ENCODE peak calls at places on chromosomes 13 and 19, in five cellular contexts. Y is endodermal cell, F is breast epithelium, D is vagina, Q is brain microvascular endothelial cell. M is an unnamed sample. For H3K27me3, the result is how much of the 10 kb centered on the place peaks cover.

GRCh38 chr19:6663236-6664187 is 6.4 kb downstream of the TNFSF14 start:
- DNase-seq in Q (no peak), Y (no peak), F (no peak), D (no peak), M (no peak)

GRCh38 chr19:16328824-16329482 is 4.3 kb downstream of the KLF2 start:
- DNase-seq in F (no peak), Y (no peak), Q (no peak), D (no peak), M (no peak)

GRCh38 chr19:292951-293350 is 1.7 kb upstream of the PLPP2 start:
- DNase-seq in Q (no peak), F (no peak), D (no peak), Y (peak), M (no peak)

GRCh38 chr19:7986321-7987083 is 18.9 kb downstream of the ELAVL1 start:
- DNase-seq in Y (no peak), Q (peak), F (no peak), D (no peak), M (no peak)

GRCh38 chr13:33411312-33411711 is 125.8 kb upstream of the STARD13 start:
- DNase-seq in Y (no peak), F (no peak), Q (no peak), D (no peak), M (peak)

GRCh38 chr13:62162860-62163259 is 747.2 kb upstream of the PCDH20 start:
- DNase-seq in Q (no peak), F (no peak), Y (no peak), D (no peak), M (no peak)

GRCh38 chr19:39031368-39032163 is 783 bp downstream of the FBXO27 start:
- DNase-seq in F (peak), D (peak), Y (peak), Q (peak), M (peak)

GRCh38 chr13:40666905-40667621 is 622 bp upstream of the FOXO1 start:
- DNase-seq in Q (no peak), D (no peak), Y (peak), F (peak), M (peak)

GRCh38 chr19:41994521-41994971 is 516 bp upstream of the ATP1A3 start:
- DNase-seq in Q (no peak), F (no peak), D (no peak), Y (no peak), M (peak)

GRCh38 chr19:41995959-41996797 is 2.1 kb upstream of the ATP1A3 start:
- DNase-seq in D (no peak), Y (peak), Q (no peak), F (no peak), M (peak)

GRCh38 chr19:41994994-41995958 is 1.2 kb upstream of the ATP1A3 start:
- DNase-seq in D (no peak), F (no peak), Y (no peak), Q (no peak), M (peak)

GRCh38 chr19:41991025-41991424 is 3.0 kb downstream of the ATP1A3 start:
- DNase-seq in Y (no peak), D (no peak), Q (no peak), F (no peak), M (no peak)

DNA sequence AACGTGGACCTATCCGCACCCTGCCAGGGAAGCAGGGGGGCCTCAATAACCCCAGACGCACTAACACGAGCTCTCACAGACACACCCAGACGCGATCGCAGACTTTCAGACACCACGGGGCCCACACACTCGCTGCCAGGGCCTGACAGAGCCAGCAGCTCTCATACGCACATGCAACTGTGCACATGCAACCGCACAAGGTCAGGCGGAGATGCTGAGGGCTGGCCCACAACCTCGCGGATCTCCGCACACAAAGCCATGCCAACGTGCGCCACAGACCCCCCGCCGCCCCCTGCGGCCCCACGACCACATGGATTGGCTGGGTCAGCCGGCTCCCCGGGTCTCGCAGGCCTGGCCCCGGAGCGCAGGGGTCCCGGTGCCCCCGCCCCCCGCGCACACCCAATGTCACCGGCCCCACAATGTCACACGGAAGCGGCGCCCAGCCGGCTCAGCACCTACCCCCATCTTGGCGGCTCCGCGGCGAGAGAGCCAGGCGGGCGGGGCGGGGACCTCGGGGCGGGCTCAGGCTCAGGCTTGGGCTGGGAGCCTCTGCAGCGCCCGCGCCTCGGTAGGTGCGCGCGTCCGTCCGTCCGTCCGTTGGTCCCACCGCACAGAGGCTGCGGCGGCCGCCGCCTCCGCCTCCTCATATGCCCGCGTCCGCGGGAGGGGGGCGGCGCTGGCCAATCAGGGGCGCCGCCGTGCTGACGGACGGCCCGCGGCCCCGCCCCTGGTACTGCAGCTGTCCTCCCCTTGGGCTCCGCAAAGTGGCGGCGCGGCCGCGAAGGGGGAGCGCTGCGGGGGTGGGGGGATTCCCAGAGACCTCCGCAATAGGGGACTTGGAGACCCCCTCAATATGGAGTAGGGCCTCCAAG is at the start of gene ATP1A3:
- DNase-seq in Q (peak), F (no peak), D (no peak), Y (peak), M (peak)
- H3K4me3 ChIP-seq in Q (peak), F (peak), D (peak), Y (no peak), M (peak)

GRCh38 chr13:29284726-29285125 is 310.8 kb downstream of the SLC7A1 start:
- DNase-seq in F (no peak), Q (no peak), D (no peak), Y (no peak), M (peak)
- H3K27me3 ChIP-seq in F (under half), Q (under half), D (under half), Y (under half), M (under half)

GRCh38 chr13:50531917-50532899 is 311.3 kb downstream of the DLEU7 start:
- DNase-seq in D (no peak), Y (no peak), F (no peak), Q (peak), M (no peak)
- H3K4me3 ChIP-seq in D (no peak), Y (no peak), F (no peak), Q (no peak), M (no peak)

DNA sequence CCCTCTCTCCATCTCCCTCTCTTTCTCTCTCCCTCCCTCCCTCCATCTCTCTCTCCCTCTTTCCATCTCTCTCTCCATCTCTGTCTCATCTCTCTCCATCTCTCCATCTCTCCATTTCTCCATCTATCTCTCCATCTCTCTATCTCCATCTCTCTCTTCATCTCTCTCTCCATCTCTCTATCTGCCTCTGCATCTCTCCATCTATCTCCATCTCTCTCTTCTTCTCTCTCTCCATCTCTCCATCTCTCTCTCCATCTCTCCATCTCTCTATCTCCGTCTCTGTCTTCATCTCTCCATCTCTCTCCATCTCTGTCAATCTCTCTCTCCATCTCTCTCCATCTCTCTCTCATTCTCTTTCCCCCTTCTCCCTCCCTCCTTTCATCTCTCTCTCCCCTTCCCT is 56.1 kb upstream of the NFIC start:
- DNase-seq in D (no peak), Q (no peak), F (no peak), Y (no peak), M (no peak)
- H3K27me3 ChIP-seq in D (under half), Q (under half), F (under half), Y (under half), M (under half)

M was measured in H7.